ENCODE peak calls at places on chromosome 11, in ten cellular contexts. X is HT-29; K is activated naive CD4-positive, alpha-beta T cell; C is EL; P is activated CD8-positive, alpha-beta memory T cell treated with anti-CD3 and anti-CD28 coated beads for 24 hours; N is EH; A is substantia nigra; U is nephron progenitor cell; J is mucosa of descending colon; S is stimulated activated CD4-positive, alpha-beta T cell treated with anti-CD3 and anti-CD28 coated beads, TNF-alpha, amount 100 ng/mL, for 48 hours. D is an unnamed sample.

GRCh38 chr11:105393326-105393725 is 216.5 kb upstream of the GRIA4 start:
- DNase-seq in U (no peak), N (no peak), P (no peak), A (no peak), J (no peak), K (no peak), C (no peak), X (no peak), S (no peak), D (no peak)

GRCh38 chr11:45058344-45058743 is 88.1 kb upstream of the PRDM11 start:
- DNase-seq in K (no peak), N (no peak), X (no peak), A (no peak), C (no peak), S (no peak), P (no peak), U (no peak), J (no peak), D (no peak)

GRCh38 chr11:106553304-106553703 is 465.0 kb downstream of the GUCY1A2 start:
- DNase-seq in X (no peak), N (no peak), P (no peak), J (no peak), S (no peak), A (no peak), K (no peak), C (no peak), U (no peak), D (no peak)

GRCh38 chr11:113553235-113553634 is 78.0 kb upstream of the DRD2 start:
- DNase-seq in S (no peak), C (peak), P (no peak), A (no peak), J (no peak), X (no peak), K (no peak), N (peak), U (no peak), D (peak)

GRCh38 chr11:77090373-77091111 is 12.1 kb upstream of the OMP start:
- DNase-seq in S (no peak), A (no peak), N (no peak), C (no peak), X (no peak), K (no peak), U (no peak), J (peak), P (no peak), D (no peak)

GRCh38 chr11:62471603-62472002 is 52.8 kb downstream of the SCGB1A1 start:
- DNase-seq in A (no peak), C (no peak), S (no peak), N (no peak), J (no peak), P (no peak), X (no peak), U (no peak), K (no peak), D (no peak)

GRCh38 chr11:105092255-105093239 is 47.0 kb downstream of the CARD18 start:
- DNase-seq in P (no peak), J (no peak), K (no peak), S (no peak), A (no peak), N (peak), C (peak), X (no peak), U (no peak), D (no peak)

GRCh38 chr11:43574949-43575915 is 105.3 kb upstream of the HSD17B12 start:
- DNase-seq in P (no peak), S (no peak), N (peak), U (peak), A (peak), X (no peak), K (no peak), J (no peak), C (peak), D (peak)

GRCh38 chr11:12142909-12143308 is 32.5 kb downstream of the MICAL2 start:
- DNase-seq in P (no peak), S (no peak), A (no peak), C (no peak), N (no peak), K (no peak), U (no peak), X (no peak), J (no peak), D (no peak)

GRCh38 chr11:35214792-35215193 is 75.8 kb downstream of the CD44 start:
- DNase-seq in J (no peak), N (peak), U (no peak), K (no peak), P (no peak), X (no peak), S (peak), A (no peak), C (peak), D (peak)

GRCh38 chr11:107697291-107697690 is 14.6 kb downstream of the SLN start:
- DNase-seq in A (no peak), J (no peak), C (no peak), X (no peak), S (no peak), U (no peak), K (no peak), P (no peak), N (peak), D (no peak)

GRCh38 chr11:84719935-84720577 is 907.1 kb downstream of the DLG2 start:
- DNase-seq in X (no peak), S (no peak), U (peak), N (no peak), P (peak), A (peak), K (no peak), J (no peak), C (no peak), D (no peak)

GRCh38 chr11:71086687-71087258 is 165.6 kb downstream of the SHANK2 start:
- DNase-seq in K (no peak), U (peak), N (peak), S (no peak), A (peak), X (peak), C (peak), P (no peak), J (no peak), D (peak)

GRCh38 chr11:62602141-62603071 is 741 bp upstream of the MTA2 start:
- DNase-seq in X (peak), N (peak), S (no peak), A (peak), C (peak), J (peak), K (no peak), P (no peak), U (peak), D (peak)

D was measured in AG10803.